ENCODE peak calls at places on chromosomes 2 and 18, in six cellular contexts. One of them, this sample, is unnamed.

GRCh38 chr2:22912398-22912797 is 472.6 kb upstream of the KLHL29 start:
- DNase-seq in OCI-LY7: no peak
- DNase-seq in AG09319: no peak
- DNase-seq in B cell: no peak
- DNase-seq in fibroblast of lung: no peak
- DNase-seq in neural crest cell: no peak
- DNase-seq in this sample: no peak

GRCh38 chr18:48011926-48012469 is 81.5 kb upstream of the SMAD2 start:
- DNase-seq in OCI-LY7: no peak
- DNase-seq in AG09319: no peak
- DNase-seq in B cell: no peak
- DNase-seq in fibroblast of lung: no peak
- DNase-seq in neural crest cell: no peak
- DNase-seq in this sample: no peak

GRCh38 chr2:239275037-239275685 is 125.7 kb downstream of the HDAC4 start:
- DNase-seq in OCI-LY7: no peak
- DNase-seq in AG09319: peak
- DNase-seq in B cell: peak
- DNase-seq in fibroblast of lung: peak
- DNase-seq in neural crest cell: no peak
- DNase-seq in this sample: peak

GRCh38 chr18:34709631-34710429 is at the start of gene DTNA:
- DNase-seq in OCI-LY7: no peak
- DNase-seq in AG09319: peak
- DNase-seq in B cell: no peak
- DNase-seq in fibroblast of lung: peak
- DNase-seq in neural crest cell: no peak
- DNase-seq in this sample: peak

GRCh38 chr2:234218261-234219180 is 168.0 kb downstream of the SPP2 start:
- DNase-seq in OCI-LY7: no peak
- DNase-seq in AG09319: no peak
- DNase-seq in B cell: no peak
- DNase-seq in fibroblast of lung: peak
- DNase-seq in neural crest cell: no peak
- DNase-seq in this sample: peak

GRCh38 chr2:232931636-232932035 is 61.6 kb downstream of the SNORC start:
- DNase-seq in OCI-LY7: no peak
- DNase-seq in AG09319: no peak
- DNase-seq in B cell: no peak
- DNase-seq in fibroblast of lung: no peak
- DNase-seq in neural crest cell: no peak
- DNase-seq in this sample: no peak

GRCh38 chr2:95040470-95040869 is 15.0 kb downstream of the MAL start:
- DNase-seq in OCI-LY7: no peak
- DNase-seq in AG09319: no peak
- DNase-seq in B cell: no peak
- DNase-seq in fibroblast of lung: no peak
- DNase-seq in neural crest cell: no peak
- DNase-seq in this sample: no peak

GRCh38 chr18:43620936-43621335 is 343.6 kb upstream of the SYT4 start:
- DNase-seq in OCI-LY7: peak
- DNase-seq in AG09319: no peak
- DNase-seq in B cell: peak
- DNase-seq in fibroblast of lung: peak
- DNase-seq in neural crest cell: no peak
- DNase-seq in this sample: peak

GRCh38 chr2:205610437-205610836 is 71.9 kb upstream of the NRP2 start:
- DNase-seq in OCI-LY7: no peak
- DNase-seq in AG09319: no peak
- DNase-seq in B cell: no peak
- DNase-seq in fibroblast of lung: no peak
- DNase-seq in neural crest cell: no peak
- DNase-seq in this sample: no peak

GRCh38 chr2:195532255-195532627 is 124.8 kb upstream of the SLC39A10 start:
- DNase-seq in OCI-LY7: no peak
- DNase-seq in AG09319: no peak
- DNase-seq in B cell: no peak
- DNase-seq in fibroblast of lung: no peak
- DNase-seq in neural crest cell: no peak
- DNase-seq in this sample: no peak

GRCh38 chr2:195535911-195536522 is 121.0 kb upstream of the SLC39A10 start:
- DNase-seq in OCI-LY7: peak
- DNase-seq in AG09319: no peak
- DNase-seq in B cell: peak
- DNase-seq in fibroblast of lung: no peak
- DNase-seq in neural crest cell: no peak
- DNase-seq in this sample: no peak

GRCh38 chr2:195531754-195532153 is 125.3 kb upstream of the SLC39A10 start:
- DNase-seq in OCI-LY7: no peak
- DNase-seq in AG09319: peak
- DNase-seq in B cell: no peak
- DNase-seq in fibroblast of lung: peak
- DNase-seq in neural crest cell: no peak
- DNase-seq in this sample: no peak

GRCh38 chr2:195532628-195533271 is 124.3 kb upstream of the SLC39A10 start:
- DNase-seq in OCI-LY7: peak
- DNase-seq in AG09319: no peak
- DNase-seq in B cell: peak
- DNase-seq in fibroblast of lung: peak
- DNase-seq in neural crest cell: no peak
- DNase-seq in this sample: peak

GRCh38 chr2:195533771-195534642 is 123.0 kb upstream of the SLC39A10 start:
- DNase-seq in OCI-LY7: peak
- DNase-seq in AG09319: peak
- DNase-seq in B cell: peak
- DNase-seq in fibroblast of lung: peak
- DNase-seq in neural crest cell: no peak
- DNase-seq in this sample: peak
- TF ChIP-seq CTCF in OCI-LY7: peak
- TF ChIP-seq CTCF in AG09319: no peak
- TF ChIP-seq CTCF in B cell: no peak
- TF ChIP-seq CTCF in fibroblast of lung: peak
- TF ChIP-seq CTCF in neural crest cell: no peak
- TF ChIP-seq CTCF in this sample: no peak

GRCh38 chr2:135820003-135820618 is 16.9 kb downstream of the LCT start:
- DNase-seq in OCI-LY7: no peak
- DNase-seq in AG09319: no peak
- DNase-seq in B cell: no peak
- DNase-seq in fibroblast of lung: no peak
- DNase-seq in neural crest cell: no peak
- DNase-seq in this sample: no peak

GRCh38 chr2:135817946-135818345 is 19.0 kb downstream of the LCT start:
- DNase-seq in OCI-LY7: no peak
- DNase-seq in AG09319: no peak
- DNase-seq in B cell: no peak
- DNase-seq in fibroblast of lung: no peak
- DNase-seq in neural crest cell: no peak
- DNase-seq in this sample: no peak

GRCh38 chr2:135817466-135817865 is 19.5 kb downstream of the LCT start:
- DNase-seq in OCI-LY7: no peak
- DNase-seq in AG09319: no peak
- DNase-seq in B cell: no peak
- DNase-seq in fibroblast of lung: no peak
- DNase-seq in neural crest cell: no peak
- DNase-seq in this sample: no peak

GRCh38 chr2:135821190-135821589 is 15.8 kb downstream of the LCT start:
- DNase-seq in OCI-LY7: no peak
- DNase-seq in AG09319: no peak
- DNase-seq in B cell: no peak
- DNase-seq in fibroblast of lung: no peak
- DNase-seq in neural crest cell: no peak
- DNase-seq in this sample: no peak

DNA sequence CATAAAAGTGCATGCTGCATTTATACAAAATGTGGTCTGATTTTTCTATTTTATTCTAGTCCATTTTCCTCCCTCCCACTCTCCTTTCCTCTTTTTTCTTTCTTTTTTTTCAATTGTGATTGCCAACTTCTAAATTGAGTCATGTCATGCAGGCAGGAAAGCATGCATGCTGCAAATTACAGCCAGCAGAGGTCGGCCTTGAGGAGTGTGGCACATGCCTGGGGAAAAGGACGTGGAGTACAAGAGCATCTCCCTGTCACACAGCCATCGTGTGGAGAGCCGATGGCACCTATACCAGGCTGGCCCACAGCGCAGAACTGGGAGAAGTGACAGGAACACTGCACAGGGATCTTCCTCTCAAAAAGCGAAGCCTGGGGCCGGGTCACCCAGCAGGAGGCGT is 17.8 kb downstream of the LCT start:
- DNase-seq in OCI-LY7: peak
- DNase-seq in AG09319: no peak
- DNase-seq in B cell: no peak
- DNase-seq in fibroblast of lung: peak
- DNase-seq in neural crest cell: peak
- DNase-seq in this sample: peak
- TF ChIP-seq CTCF in OCI-LY7: peak
- TF ChIP-seq CTCF in AG09319: peak
- TF ChIP-seq CTCF in B cell: no peak
- TF ChIP-seq CTCF in fibroblast of lung: peak
- TF ChIP-seq CTCF in neural crest cell: peak
- TF ChIP-seq CTCF in this sample: peak

GRCh38 chr2:127025357-127026062 is 81.4 kb downstream of the BIN1 start:
- DNase-seq in OCI-LY7: peak
- DNase-seq in AG09319: peak
- DNase-seq in B cell: peak
- DNase-seq in fibroblast of lung: peak
- DNase-seq in neural crest cell: peak
- DNase-seq in this sample: peak

GRCh38 chr2:127023504-127023903 is 83.5 kb downstream of the BIN1 start:
- DNase-seq in OCI-LY7: no peak
- DNase-seq in AG09319: no peak
- DNase-seq in B cell: no peak
- DNase-seq in fibroblast of lung: no peak
- DNase-seq in neural crest cell: no peak
- DNase-seq in this sample: no peak

GRCh38 chr2:127022817-127023216 is 84.1 kb downstream of the BIN1 start:
- DNase-seq in OCI-LY7: no peak
- DNase-seq in AG09319: no peak
- DNase-seq in B cell: no peak
- DNase-seq in fibroblast of lung: no peak
- DNase-seq in neural crest cell: no peak
- DNase-seq in this sample: no peak

GRCh38 chr2:127027715-127028114 is 79.2 kb downstream of the BIN1 start:
- DNase-seq in OCI-LY7: peak
- DNase-seq in AG09319: no peak
- DNase-seq in B cell: no peak
- DNase-seq in fibroblast of lung: no peak
- DNase-seq in neural crest cell: no peak
- DNase-seq in this sample: no peak

DNA sequence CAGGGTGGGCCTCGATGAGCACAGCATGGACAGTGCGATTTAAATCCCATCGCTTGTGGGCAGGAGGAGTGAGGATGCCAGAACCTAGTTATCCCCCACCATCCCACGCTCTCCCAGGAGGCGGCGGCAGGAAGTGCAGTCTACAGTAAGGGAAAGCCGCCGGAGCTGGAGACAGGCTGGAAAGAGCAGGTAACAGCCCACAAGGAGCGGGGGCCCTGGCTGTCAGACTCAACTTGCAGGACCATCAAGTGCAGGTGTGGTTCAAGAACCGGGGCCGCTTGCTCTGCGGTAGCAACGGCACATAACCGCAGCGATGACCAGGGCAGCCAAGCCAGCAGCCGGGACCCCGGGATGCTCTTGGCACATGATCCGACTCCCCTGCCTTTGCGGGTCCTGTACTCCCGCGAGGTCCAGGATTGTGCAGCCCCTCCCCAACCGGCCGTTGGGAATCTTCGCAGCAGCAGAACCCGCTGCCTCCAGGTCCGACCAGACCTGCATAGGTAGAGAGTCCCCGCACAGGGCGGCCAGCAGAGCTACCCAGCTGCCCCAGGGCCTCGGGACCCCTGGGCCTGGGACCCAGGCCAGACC is 82.1 kb downstream of the BIN1 start:
- DNase-seq in OCI-LY7: no peak
- DNase-seq in AG09319: no peak
- DNase-seq in B cell: no peak
- DNase-seq in fibroblast of lung: no peak
- DNase-seq in neural crest cell: peak
- DNase-seq in this sample: no peak
- TF ChIP-seq CTCF in OCI-LY7: no peak
- TF ChIP-seq CTCF in AG09319: peak
- TF ChIP-seq CTCF in B cell: no peak
- TF ChIP-seq CTCF in fibroblast of lung: peak
- TF ChIP-seq CTCF in neural crest cell: no peak
- TF ChIP-seq CTCF in this sample: peak

DNA sequence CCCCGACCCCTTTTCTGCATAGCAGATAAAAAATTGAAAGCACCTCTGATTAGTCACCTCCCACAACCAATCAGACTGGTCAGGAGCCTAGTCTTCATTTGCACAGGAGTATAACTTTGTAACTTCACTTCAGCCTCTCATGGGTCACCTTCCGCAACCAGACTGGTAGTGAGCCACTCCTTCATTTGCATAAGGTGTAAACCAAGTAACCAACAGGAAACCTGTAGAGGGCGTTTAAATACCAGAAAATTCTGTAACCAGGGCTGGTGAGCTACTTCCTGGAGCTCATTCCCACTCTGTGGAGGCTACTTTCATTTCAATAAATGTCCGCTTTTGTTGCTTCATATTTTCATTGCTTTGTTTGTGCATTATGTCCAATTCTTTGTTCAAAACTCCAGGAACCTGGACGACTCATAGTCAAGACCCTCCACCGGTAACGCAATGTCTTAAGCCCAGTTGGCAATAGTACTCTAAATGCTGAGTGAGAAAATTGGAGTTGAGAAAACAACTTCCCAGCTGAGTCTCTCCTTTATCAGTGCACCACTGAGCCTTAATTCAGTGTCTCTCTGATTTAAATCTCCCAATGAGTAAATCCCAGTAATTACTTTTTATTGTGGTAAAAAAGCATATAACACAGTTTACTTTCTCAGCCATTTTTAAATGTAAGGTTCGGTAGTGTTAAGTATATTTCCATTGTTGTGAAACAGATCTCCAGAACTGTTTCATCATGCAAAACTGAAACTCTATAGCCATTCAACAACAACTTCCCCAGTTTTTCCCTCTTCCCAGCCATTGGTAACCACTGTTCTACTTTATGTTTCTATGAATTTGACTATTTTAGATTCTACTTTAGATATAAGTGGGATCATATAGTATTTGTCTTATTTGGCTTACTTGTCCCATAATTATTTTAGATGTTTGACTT is 392.7 kb upstream of the SLC8A1 start:
- DNase-seq in OCI-LY7: peak
- DNase-seq in AG09319: no peak
- DNase-seq in B cell: no peak
- DNase-seq in fibroblast of lung: peak
- DNase-seq in neural crest cell: no peak
- DNase-seq in this sample: peak
- TF ChIP-seq CTCF in OCI-LY7: peak
- TF ChIP-seq CTCF in AG09319: no peak
- TF ChIP-seq CTCF in B cell: no peak
- TF ChIP-seq CTCF in fibroblast of lung: peak
- TF ChIP-seq CTCF in neural crest cell: no peak
- TF ChIP-seq CTCF in this sample: no peak